ENCODE peak calls at places on chromosomes 2 and 18, in five cellular contexts. S is neuronal stem cell, P is H9, H is H1, N is trophoblast cell. B is an unnamed sample.

GRCh38 chr2:10905006-10905871 is 6.5 kb upstream of the KCNF1 start:
- DNase-seq in S (no peak), P (no peak), H (no peak), N (no peak), B (no peak)

GRCh38 chr2:116269040-116269439 is 1545.5 kb upstream of the DDX18 start:
- DNase-seq in S (no peak), P (no peak), H (no peak), N (no peak), B (no peak)

GRCh38 chr2:9637330-9637729 is 6.5 kb upstream of the YWHAQ start:
- DNase-seq in S (no peak), P (no peak), H (no peak), N (peak; percentile 23), B (no peak)

GRCh38 chr2:110101911-110102774 is 13.5 kb downstream of the MALL start:
- DNase-seq in S (no peak), P (no peak), H (peak; percentile 26), N (no peak), B (peak; percentile 82)

GRCh38 chr18:46073474-46074331 is 1.6 kb upstream of the PSTPIP2 start:
- DNase-seq in S (peak; percentile 67), P (no peak), H (peak; percentile 61), N (peak; percentile 94), B (peak; percentile 68)

GRCh38 chr18:48927286-48928080 is 23.3 kb downstream of the SMAD7 start:
- DNase-seq in S (no peak), P (no peak), H (no peak), N (no peak), B (no peak)

GRCh38 chr2:22867921-22868320 is 517.1 kb upstream of the KLHL29 start:
- DNase-seq in S (no peak), P (no peak), H (no peak), N (no peak), B (no peak)

GRCh38 chr2:16025211-16025875 is 85.0 kb downstream of the MYCN start:
- DNase-seq in S (no peak), P (no peak), H (no peak), N (no peak), B (no peak)

GRCh38 chr2:71850306-71850801 is 297.3 kb downstream of the CYP26B1 start:
- DNase-seq in S (no peak), P (peak; percentile 8), H (no peak), N (no peak), B (no peak)

GRCh38 chr2:43054367-43054766 is 172.0 kb downstream of the ZFP36L2 start:
- DNase-seq in S (no peak), P (no peak), H (no peak), N (no peak), B (no peak)

GRCh38 chr18:32661486-32662299 is 111.1 kb downstream of the KLHL14 start:
- DNase-seq in S (no peak), P (no peak), H (no peak), N (peak; percentile 35), B (peak; percentile 61)
- H3K4me2 ChIP-seq in S (no peak overlapping the region), P (no peak overlapping the region), H (no peak overlapping the region), N (peak overlapping the region; percentile 8), B (no peak overlapping the region)

GRCh38 chr2:40179801-40180200 is 272.1 kb downstream of the SLC8A1 start:
- DNase-seq in S (no peak), P (no peak), H (no peak), N (no peak), B (no peak)
- H3K18ac ChIP-seq in S (no peak overlapping the region), P (no peak overlapping the region), H (no peak overlapping the region), N (no peak overlapping the region), B (no peak overlapping the region)

GRCh38 chr2:197148401-197148800 is 162.2 kb downstream of the ANKRD44 start:
- DNase-seq in S (no peak), P (no peak), H (no peak), N (no peak), B (no peak)

GRCh38 chr2:197144183-197144582 is 166.4 kb downstream of the ANKRD44 start:
- DNase-seq in S (no peak), P (no peak), H (no peak), N (no peak), B (no peak)

GRCh38 chr2:197147942-197148341 is 162.6 kb downstream of the ANKRD44 start:
- DNase-seq in S (no peak), P (no peak), H (no peak), N (no peak), B (no peak)

GRCh38 chr2:197146995-197147394 is 163.6 kb downstream of the ANKRD44 start:
- DNase-seq in S (no peak), P (no peak), H (no peak), N (no peak), B (no peak)

GRCh38 chr2:197145471-197146056 is 165.0 kb downstream of the ANKRD44 start:
- DNase-seq in S (no peak), P (no peak), H (no peak), N (peak; percentile 46), B (no peak)
- H2BK12ac ChIP-seq in S (no peak overlapping the region), P (no peak overlapping the region), H (no peak overlapping the region), N (peak overlapping the region; percentile 35), B (no peak overlapping the region)

GRCh38 chr18:907880-908512 is 3.3 kb downstream of the ADCYAP1 start:
- DNase-seq in S (no peak), P (peak; percentile 34), H (peak; percentile 59), N (no peak), B (no peak)
- H3K4me2 ChIP-seq in S (peak overlapping the region; percentile 90), P (peak overlapping the region; percentile 93), H (peak overlapping the region; percentile 91), N (peak overlapping the region; percentile 81), B (peak overlapping the region; percentile 68)

DNA sequence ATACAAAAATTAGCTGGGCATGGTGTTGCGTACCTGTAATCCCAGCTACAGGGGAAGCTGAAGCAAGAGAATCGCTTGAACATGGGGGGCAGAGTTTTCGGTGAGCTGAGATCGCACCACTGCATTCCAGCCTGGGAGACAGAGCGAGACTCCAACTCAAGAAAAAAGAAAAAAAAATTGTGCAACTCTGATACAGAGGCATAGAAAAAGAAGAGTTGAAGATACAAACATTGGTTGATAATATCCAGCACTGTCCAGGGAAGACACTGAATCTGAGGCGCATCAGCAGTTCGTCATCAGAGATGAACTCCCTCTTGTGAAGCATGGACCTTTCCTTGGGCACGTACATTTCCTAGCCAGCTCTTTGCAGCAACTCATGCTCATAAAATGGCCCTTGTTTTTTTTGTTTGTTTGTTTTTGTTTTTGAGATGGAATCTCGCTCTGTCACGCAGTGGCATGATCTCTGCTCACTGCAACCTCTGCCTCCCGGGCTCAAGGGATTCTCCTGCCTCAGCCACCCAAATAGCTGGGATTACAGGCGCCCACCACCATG is 16.7 kb upstream of the GALM start:
- DNase-seq in S (no peak), P (no peak), H (no peak), N (peak; percentile 94), B (no peak)
- H3K18ac ChIP-seq in S (no peak overlapping the region), P (no peak overlapping the region), H (no peak overlapping the region), N (no peak overlapping the region), B (no peak overlapping the region)

DNA sequence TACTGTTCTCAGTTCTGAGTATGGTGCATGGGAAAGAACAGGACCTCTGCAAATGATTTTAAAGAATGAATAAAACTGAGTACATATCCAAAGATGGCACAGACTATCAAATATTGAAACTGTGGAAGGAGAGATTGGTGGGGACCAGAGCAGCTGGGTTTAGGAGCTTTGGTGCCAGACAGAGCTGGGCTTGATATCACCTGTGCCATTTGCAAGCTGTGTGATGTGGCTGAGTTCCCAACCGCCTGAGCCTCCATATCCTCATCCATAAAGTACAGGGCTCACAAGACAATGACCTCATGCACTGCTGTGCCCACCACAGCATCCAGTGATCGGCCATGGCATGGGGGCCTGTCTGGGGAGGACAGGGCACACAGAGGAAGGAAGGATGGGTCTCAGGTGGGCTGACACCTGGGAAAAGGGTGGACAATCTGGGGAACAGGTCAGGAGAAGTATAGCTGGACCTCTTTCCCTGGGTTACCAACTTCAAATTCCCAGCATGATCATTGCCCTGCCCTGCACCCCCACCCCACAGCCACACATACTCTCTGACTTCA is 83.9 kb upstream of the RAB6C start:
- DNase-seq in S (no peak), P (no peak), H (no peak), N (no peak), B (no peak)
- H2BK12ac ChIP-seq in S (no peak overlapping the region), P (no peak overlapping the region), H (no peak overlapping the region), N (no peak overlapping the region), B (no peak overlapping the region)

GRCh38 chr2:145034511-145034910 is 514.6 kb upstream of the ZEB2 start:
- DNase-seq in S (no peak), P (no peak), H (no peak), N (no peak), B (no peak)
- H3K4me2 ChIP-seq in S (no peak overlapping the region), P (no peak overlapping the region), H (no peak overlapping the region), N (no peak overlapping the region), B (no peak overlapping the region)

GRCh38 chr18:34493566-34494358 is 216.3 kb upstream of the DTNA start:
- DNase-seq in S (peak; percentile 40), P (peak; percentile 65), H (peak; percentile 73), N (peak; percentile 0), B (peak; percentile 9)
- H3K18ac ChIP-seq in S (peak overlapping the region; percentile 57), P (peak overlapping the region; percentile 75), H (peak overlapping the region; percentile 81), N (peak overlapping the region; percentile 44), B (peak overlapping the region; percentile 24)

GRCh38 chr2:121707920-121708361 is 28.7 kb downstream of the NIFK start:
- DNase-seq in S (no peak), P (no peak), H (no peak), N (peak; percentile 69), B (no peak)

GRCh38 chr2:121705390-121705789 is 31.3 kb downstream of the NIFK start:
- DNase-seq in S (no peak), P (no peak), H (no peak), N (no peak), B (no peak)

GRCh38 chr2:121705958-121706357 is 30.7 kb downstream of the NIFK start:
- DNase-seq in S (no peak), P (no peak), H (no peak), N (no peak), B (no peak)

GRCh38 chr2:121709776-121710469 is 26.8 kb downstream of the NIFK start:
- DNase-seq in S (no peak), P (no peak), H (no peak), N (no peak), B (no peak)

GRCh38 chr2:121707344-121707919 is 29.2 kb downstream of the NIFK start:
- DNase-seq in S (no peak), P (no peak), H (no peak), N (peak; percentile 61), B (no peak)
- H2BK12ac ChIP-seq in S (no peak overlapping the region), P (no peak overlapping the region), H (no peak overlapping the region), N (no peak overlapping the region), B (no peak overlapping the region)

DNA sequence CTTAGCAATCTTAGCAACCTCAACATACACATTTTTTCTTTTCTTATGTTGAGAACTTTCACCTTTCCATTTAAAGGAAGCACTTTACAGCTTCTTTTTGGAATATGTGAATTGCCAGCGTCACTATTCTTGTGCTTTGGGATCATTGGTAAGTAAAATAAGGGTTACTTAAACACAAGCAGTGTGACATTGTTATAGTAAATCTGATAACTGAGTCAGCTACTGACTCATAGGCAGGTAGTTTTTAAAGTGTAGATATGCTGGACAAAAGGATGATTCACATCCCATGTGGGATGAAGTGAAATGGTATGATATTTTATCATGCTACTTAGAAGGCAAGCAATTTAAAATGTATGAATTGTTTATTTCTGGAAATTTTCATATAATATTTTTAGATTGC is 637.2 kb downstream of the DCDC2C start:
- DNase-seq in S (no peak), P (no peak), H (no peak), N (peak; percentile 37), B (no peak)
- H3K4me2 ChIP-seq in S (no peak overlapping the region), P (no peak overlapping the region), H (peak overlapping the region; percentile 27), N (no peak overlapping the region), B (no peak overlapping the region)

B was measured in mesenchymal stem cell.